ENCODE peak calls at places on chromosomes 3 and 15, in seven cellular contexts. Z is ELR, O is omental fat pad, X is mesothelial cell of epicardium, F is skeletal muscle cell, J is GM12892, M is IMR-90. K is an unnamed sample.

GRCh38 chr15:48602358-48603122 is 43.0 kb downstream of the FBN1 start:
- DNase-seq in Z (peak), O (no peak), X (no peak), F (no peak), J (no peak), M (peak), K (no peak)

GRCh38 chr15:66085128-66085527 is 168.4 kb downstream of the MEGF11 start:
- DNase-seq in Z (peak), O (no peak), X (no peak), F (no peak), J (no peak), M (no peak), K (no peak)

GRCh38 chr3:54139630-54140029 is 17.3 kb downstream of the CACNA2D3 start:
- DNase-seq in Z (no peak), O (no peak), X (no peak), F (no peak), J (no peak), M (no peak), K (no peak)

GRCh38 chr15:51758645-51759044 is 7.2 kb downstream of the TMOD2 start:
- DNase-seq in Z (peak), O (no peak), X (peak), F (peak), J (no peak), M (peak), K (no peak)

GRCh38 chr15:41772720-41773331 is 1.5 kb upstream of the MAPKBP1 start:
- DNase-seq in Z (peak), O (no peak), X (no peak), F (peak), J (no peak), M (peak), K (no peak)

GRCh38 chr3:146536681-146537080 is 7.7 kb downstream of the PLSCR1 start:
- DNase-seq in Z (no peak), O (no peak), X (no peak), F (no peak), J (no peak), M (no peak), K (no peak)

GRCh38 chr3:193971268-193971751 is 164.6 kb upstream of the HES1 start:
- DNase-seq in Z (peak), O (no peak), X (no peak), F (no peak), J (no peak), M (no peak), K (no peak)

GRCh38 chr3:112611813-112612515 is 29.0 kb downstream of the CCDC80 start:
- DNase-seq in Z (no peak), O (no peak), X (no peak), F (no peak), J (no peak), M (no peak), K (no peak)

GRCh38 chr3:44355634-44356033 is 17.1 kb downstream of the TCAIM start:
- DNase-seq in Z (peak), O (no peak), X (no peak), F (peak), J (no peak), M (peak), K (no peak)

K was measured in suprapubic skin.